ENCODE peak calls at places on chromosomes 16 and 17, in five cellular contexts. One of them, this sample, is unnamed.

GRCh38 chr17:8354196-8354595 is 14.6 kb downstream of the ODF4 start:
- DNase-seq in astrocyte of the spinal cord: no peak
- DNase-seq in lung: no peak
- DNase-seq in fibroblast of mammary gland: no peak
- DNase-seq in NB4: no peak
- DNase-seq in this sample: no peak

GRCh38 chr16:72043539-72043938 is 10.8 kb upstream of the HP start:
- DNase-seq in NB4: no peak
- DNase-seq in lung: no peak
- DNase-seq in astrocyte of the spinal cord: no peak
- DNase-seq in fibroblast of mammary gland: no peak
- DNase-seq in this sample: no peak

GRCh38 chr16:71637398-71637797 is 11.4 kb downstream of the MARVELD3 start:
- DNase-seq in astrocyte of the spinal cord: peak; percentile 90
- DNase-seq in fibroblast of mammary gland: peak; percentile 86
- DNase-seq in NB4: no peak
- DNase-seq in lung: no peak
- DNase-seq in this sample: peak; percentile 99

GRCh38 chr17:4249452-4250029 is 14.2 kb downstream of the ANKFY1 start:
- DNase-seq in fibroblast of mammary gland: peak; percentile 67
- DNase-seq in lung: no peak
- DNase-seq in astrocyte of the spinal cord: peak; percentile 39
- DNase-seq in NB4: peak; percentile 48
- DNase-seq in this sample: peak; percentile 70

GRCh38 chr17:17722081-17722905 is 41.0 kb downstream of the RAI1 start:
- DNase-seq in NB4: no peak
- DNase-seq in lung: no peak
- DNase-seq in fibroblast of mammary gland: peak; percentile 60
- DNase-seq in astrocyte of the spinal cord: no peak
- DNase-seq in this sample: peak; percentile 52

GRCh38 chr17:79612468-79613194 is 1.8 kb upstream of the RBFOX3 start:
- DNase-seq in NB4: peak; percentile 65
- DNase-seq in fibroblast of mammary gland: peak; percentile 35
- DNase-seq in astrocyte of the spinal cord: no peak
- DNase-seq in lung: no peak
- DNase-seq in this sample: peak; percentile 13

GRCh38 chr17:36855459-36855858 is 81.8 kb upstream of the LHX1 start:
- DNase-seq in astrocyte of the spinal cord: no peak
- DNase-seq in fibroblast of mammary gland: no peak
- DNase-seq in lung: no peak
- DNase-seq in NB4: no peak
- DNase-seq in this sample: no peak

GRCh38 chr16:84416407-84417321 is 48.3 kb downstream of the ATP2C2 start:
- DNase-seq in fibroblast of mammary gland: no peak
- DNase-seq in astrocyte of the spinal cord: no peak
- DNase-seq in NB4: no peak
- DNase-seq in lung: no peak
- DNase-seq in this sample: no peak

GRCh38 chr17:39485555-39485954 is 24.3 kb downstream of the CDK12 start:
- DNase-seq in astrocyte of the spinal cord: peak; percentile 78
- DNase-seq in fibroblast of mammary gland: peak; percentile 91
- DNase-seq in lung: no peak
- DNase-seq in NB4: peak; percentile 20
- DNase-seq in this sample: peak; percentile 95

GRCh38 chr17:3695129-3695722 is 729 bp downstream of the P2RX5 start:
- DNase-seq in NB4: no peak
- DNase-seq in lung: no peak
- DNase-seq in fibroblast of mammary gland: no peak
- DNase-seq in astrocyte of the spinal cord: no peak
- DNase-seq in this sample: no peak

GRCh38 chr17:39239640-39240314 is 14.0 kb upstream of the STAC2 start:
- DNase-seq in astrocyte of the spinal cord: no peak
- DNase-seq in NB4: peak; percentile 53
- DNase-seq in fibroblast of mammary gland: no peak
- DNase-seq in lung: peak; percentile 56
- DNase-seq in this sample: peak; percentile 26

GRCh38 chr17:42428141-42428944 is 5.3 kb upstream of the CAVIN1 start:
- DNase-seq in NB4: peak; percentile 66
- DNase-seq in astrocyte of the spinal cord: peak; percentile 97
- DNase-seq in lung: peak; percentile 60
- DNase-seq in fibroblast of mammary gland: peak; percentile 99
- DNase-seq in this sample: peak; percentile 97

GRCh38 chr17:4806420-4806769 is 557 bp upstream of the PLD2 start:
- DNase-seq in fibroblast of mammary gland: no peak
- DNase-seq in astrocyte of the spinal cord: no peak
- DNase-seq in NB4: no peak
- DNase-seq in lung: no peak
- DNase-seq in this sample: no peak

GRCh38 chr17:65254166-65254565 is 117.0 kb downstream of the RGS9 start:
- DNase-seq in fibroblast of mammary gland: peak; percentile 19
- DNase-seq in lung: no peak
- DNase-seq in NB4: no peak
- DNase-seq in astrocyte of the spinal cord: no peak
- DNase-seq in this sample: peak; percentile 18

GRCh38 chr16:52547001-52547833 is at the start of gene TOX3:
- DNase-seq in lung: no peak
- DNase-seq in fibroblast of mammary gland: no peak
- DNase-seq in NB4: no peak
- DNase-seq in astrocyte of the spinal cord: no peak
- DNase-seq in this sample: no peak

GRCh38 chr17:64443086-64443760 is 5.7 kb upstream of the MILR1 start:
- DNase-seq in astrocyte of the spinal cord: no peak
- DNase-seq in NB4: no peak
- DNase-seq in fibroblast of mammary gland: no peak
- DNase-seq in lung: no peak
- DNase-seq in this sample: no peak

GRCh38 chr17:29358421-29358820 is 31.7 kb upstream of the TAOK1 start:
- DNase-seq in fibroblast of mammary gland: no peak
- DNase-seq in lung: no peak
- DNase-seq in NB4: no peak
- DNase-seq in astrocyte of the spinal cord: no peak
- DNase-seq in this sample: no peak

GRCh38 chr17:36501963-36502362 is 15.5 kb downstream of the ZNHIT3 start:
- DNase-seq in NB4: no peak
- DNase-seq in lung: no peak
- DNase-seq in fibroblast of mammary gland: no peak
- DNase-seq in astrocyte of the spinal cord: no peak
- DNase-seq in this sample: no peak

GRCh38 chr17:8448310-8448709 is 12.6 kb downstream of the NDEL1 start:
- DNase-seq in NB4: no peak
- DNase-seq in lung: no peak
- DNase-seq in fibroblast of mammary gland: no peak
- DNase-seq in astrocyte of the spinal cord: no peak
- DNase-seq in this sample: no peak

GRCh38 chr17:41507315-41507880 is 2.0 kb upstream of the KRT13 start:
- DNase-seq in fibroblast of mammary gland: no peak
- DNase-seq in NB4: no peak
- DNase-seq in lung: no peak
- DNase-seq in astrocyte of the spinal cord: no peak
- DNase-seq in this sample: no peak

GRCh38 chr17:57288034-57288752 is 31.9 kb downstream of the MSI2 start:
- DNase-seq in lung: no peak
- DNase-seq in astrocyte of the spinal cord: no peak
- DNase-seq in fibroblast of mammary gland: peak; percentile 25
- DNase-seq in NB4: no peak
- DNase-seq in this sample: no peak

GRCh38 chr16:1330260-1330914 is 3.1 kb upstream of the BAIAP3 start:
- DNase-seq in NB4: peak; percentile 36
- DNase-seq in lung: no peak
- DNase-seq in fibroblast of mammary gland: no peak
- DNase-seq in astrocyte of the spinal cord: no peak
- DNase-seq in this sample: no peak

GRCh38 chr17:13599168-13599577 is 2.6 kb downstream of the HS3ST3A1 start:
- DNase-seq in fibroblast of mammary gland: no peak
- DNase-seq in lung: no peak
- DNase-seq in NB4: no peak
- DNase-seq in astrocyte of the spinal cord: peak; percentile 35
- DNase-seq in this sample: no peak

GRCh38 chr17:13601317-13601775 is 383 bp downstream of the HS3ST3A1 start:
- DNase-seq in NB4: peak; percentile 50
- DNase-seq in astrocyte of the spinal cord: peak; percentile 19
- DNase-seq in fibroblast of mammary gland: no peak
- DNase-seq in lung: no peak
- DNase-seq in this sample: no peak

GRCh38 chr17:13598353-13599167 is 3.2 kb downstream of the HS3ST3A1 start:
- DNase-seq in lung: no peak
- DNase-seq in astrocyte of the spinal cord: peak; percentile 56
- DNase-seq in NB4: no peak
- DNase-seq in fibroblast of mammary gland: no peak
- DNase-seq in this sample: no peak

GRCh38 chr17:13600475-13601316 is 1.0 kb downstream of the HS3ST3A1 start:
- DNase-seq in fibroblast of mammary gland: no peak
- DNase-seq in lung: no peak
- DNase-seq in NB4: peak; percentile 44
- DNase-seq in astrocyte of the spinal cord: peak; percentile 21
- DNase-seq in this sample: no peak

DNA sequence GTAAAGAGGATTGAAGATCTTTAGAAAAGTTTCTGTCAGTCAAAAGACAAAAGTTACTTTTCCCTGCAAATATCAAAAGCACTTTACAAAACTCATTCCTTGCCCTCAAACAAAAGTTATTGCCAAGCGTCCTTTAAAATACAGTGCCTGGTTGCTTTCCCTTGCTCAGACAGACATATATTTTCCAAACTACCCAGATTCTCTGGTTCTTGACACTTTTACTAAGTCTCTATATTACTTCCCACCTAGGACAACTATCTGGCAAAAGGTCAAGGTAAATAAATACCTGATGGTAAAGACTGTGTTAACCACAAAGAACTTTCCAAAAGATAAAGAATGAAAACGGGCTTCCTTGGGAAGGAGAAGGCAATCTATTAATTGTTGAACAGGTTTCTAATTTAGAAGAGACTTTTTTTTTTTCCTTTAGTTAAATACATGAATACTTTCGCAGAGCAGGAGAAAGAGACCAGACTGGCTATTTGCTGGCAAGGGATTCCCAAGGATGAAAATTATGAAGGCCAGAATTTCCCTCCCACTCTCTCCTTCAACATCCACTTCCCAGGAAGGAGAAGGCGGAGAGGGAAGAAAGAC is 1.8 kb downstream of the HS3ST3A1 start:
- DNase-seq in astrocyte of the spinal cord: peak; percentile 52
- DNase-seq in fibroblast of mammary gland: no peak
- DNase-seq in NB4: no peak
- DNase-seq in lung: no peak
- DNase-seq in this sample: no peak
- H3K4me3 ChIP-seq in astrocyte of the spinal cord: peak overlapping the region; percentile 86
- H3K4me3 ChIP-seq in fibroblast of mammary gland: peak overlapping the region; percentile 90
- H3K4me3 ChIP-seq in NB4: peak overlapping the region; percentile 58
- H3K4me3 ChIP-seq in lung: no peak overlapping the region
- H3K4me3 ChIP-seq in this sample: peak overlapping the region; percentile 78

GRCh38 chr17:48617515-48618365 is 2.6 kb upstream of the HOXB8 start:
- DNase-seq in lung: no peak
- DNase-seq in NB4: no peak
- DNase-seq in fibroblast of mammary gland: no peak
- DNase-seq in astrocyte of the spinal cord: peak; percentile 24
- DNase-seq in this sample: no peak
- H3K4me3 ChIP-seq in lung: no peak overlapping the region
- H3K4me3 ChIP-seq in NB4: no peak overlapping the region
- H3K4me3 ChIP-seq in fibroblast of mammary gland: no peak overlapping the region
- H3K4me3 ChIP-seq in astrocyte of the spinal cord: peak overlapping the region; percentile 74
- H3K4me3 ChIP-seq in this sample: no peak overlapping the region

DNA sequence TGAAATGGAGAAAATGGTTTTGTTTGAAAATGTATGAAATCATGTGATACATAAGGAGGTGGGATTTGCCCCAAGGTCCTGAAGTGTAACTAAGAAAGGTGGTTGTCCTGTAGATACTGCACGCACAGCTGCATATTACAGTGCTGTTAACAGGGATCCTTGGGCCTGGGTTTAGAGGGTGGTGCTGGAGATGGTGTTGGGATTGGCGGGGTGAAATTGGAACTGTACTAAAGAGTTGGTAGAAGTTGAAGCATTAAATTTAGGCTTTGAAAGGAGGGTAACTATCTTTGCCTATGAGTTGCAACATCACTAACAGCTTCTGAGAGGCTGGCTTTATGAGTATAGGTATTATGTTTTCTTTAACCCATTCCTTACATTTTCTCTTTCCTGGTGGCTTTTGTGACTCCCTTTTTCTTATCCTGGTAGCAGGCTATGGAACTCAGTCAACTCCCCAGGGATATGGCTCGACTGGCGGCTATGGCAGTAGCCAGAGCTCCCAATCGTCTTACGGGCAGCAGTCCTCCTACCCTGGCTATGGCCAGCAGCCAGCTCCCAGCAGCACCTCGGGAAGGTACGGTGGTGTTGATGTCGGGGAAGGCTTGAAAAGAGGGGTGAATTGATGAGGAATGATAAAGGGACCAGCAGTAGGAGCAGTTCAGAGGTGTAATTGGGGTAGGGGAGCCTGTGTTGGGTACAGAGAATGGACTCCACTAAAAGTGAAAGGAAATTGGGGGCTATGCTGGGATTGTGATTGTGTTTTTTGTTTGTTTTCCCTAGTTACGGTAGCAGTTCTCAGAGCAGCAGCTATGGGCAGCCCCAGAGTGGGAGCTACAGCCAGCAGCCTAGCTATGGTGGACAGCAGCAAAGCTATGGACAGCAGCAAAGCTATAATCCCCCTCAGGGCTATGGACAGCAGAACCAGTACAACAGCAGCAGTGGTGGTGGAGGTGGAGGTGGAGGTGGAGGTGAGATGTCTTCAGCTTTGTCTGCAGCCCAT is 3.8 kb downstream of the FUS start:
- DNase-seq in NB4: no peak
- DNase-seq in lung: no peak
- DNase-seq in fibroblast of mammary gland: no peak
- DNase-seq in astrocyte of the spinal cord: no peak
- DNase-seq in this sample: peak; percentile 20
- H3K4me3 ChIP-seq in NB4: peak overlapping the region; percentile 90
- H3K4me3 ChIP-seq in lung: no peak overlapping the region
- H3K4me3 ChIP-seq in fibroblast of mammary gland: no peak overlapping the region
- H3K4me3 ChIP-seq in astrocyte of the spinal cord: no peak overlapping the region
- H3K4me3 ChIP-seq in this sample: peak overlapping the region; percentile 18

DNA sequence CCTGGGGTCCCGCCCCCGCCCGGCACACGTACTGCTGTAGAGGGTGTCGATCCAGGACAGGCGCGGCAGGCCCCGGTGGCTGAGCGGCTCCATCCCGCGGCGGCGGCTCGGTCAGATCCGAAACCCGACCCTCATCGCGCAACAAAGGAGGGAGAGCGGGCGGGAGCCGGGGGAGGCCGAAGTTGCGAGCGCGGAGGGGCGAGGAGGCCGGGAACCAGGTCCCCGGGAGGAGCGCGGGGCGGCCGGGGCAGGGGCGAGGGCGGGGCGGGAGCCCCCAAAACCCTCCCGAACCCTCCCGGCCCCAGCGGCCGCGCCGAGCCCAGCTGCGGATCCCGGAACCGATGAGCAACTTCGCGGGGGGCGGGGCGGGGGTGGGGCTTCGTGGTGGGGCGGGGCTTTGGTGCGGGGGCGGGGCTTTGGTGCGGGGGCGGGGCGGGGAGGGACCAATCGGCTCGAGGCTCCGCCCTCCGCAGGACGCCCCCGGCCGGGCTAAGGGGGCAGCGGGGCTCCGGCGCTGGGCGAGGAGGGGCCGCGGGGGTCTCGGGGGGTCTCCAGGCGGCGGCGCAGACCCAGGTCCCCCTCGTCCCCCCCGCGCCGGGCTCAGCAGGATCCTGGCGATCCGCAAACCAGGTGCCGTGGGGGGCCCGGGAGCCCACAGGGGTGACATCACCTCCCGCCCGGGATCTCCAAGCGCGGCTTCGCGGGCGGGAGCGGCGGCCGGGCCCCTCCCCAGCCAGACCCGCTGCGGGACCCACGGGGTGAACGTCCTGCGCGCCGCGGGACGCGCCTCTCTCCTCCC is at the start of gene ABR:
- DNase-seq in lung: no peak
- DNase-seq in NB4: no peak
- DNase-seq in astrocyte of the spinal cord: peak; percentile 26
- DNase-seq in fibroblast of mammary gland: no peak
- DNase-seq in this sample: peak; percentile 33
- H3K4me3 ChIP-seq in lung: peak within 1 kb of the TSS; percentile 79
- H3K4me3 ChIP-seq in NB4: no peak within 1 kb of the TSS
- H3K4me3 ChIP-seq in astrocyte of the spinal cord: peak within 1 kb of the TSS; percentile 69
- H3K4me3 ChIP-seq in fibroblast of mammary gland: peak within 1 kb of the TSS; percentile 62
- H3K4me3 ChIP-seq in this sample: peak within 1 kb of the TSS; percentile 73

This sample was measured in choroid plexus epithelial cell.